ENCODE peak calls at places on chromosomes 1 and 21, in seven cellular contexts. One of them, this sample, is unnamed.

GRCh38 chr1:164743991-164744390 is 185.0 kb downstream of the PBX1 start:
- DNase-seq in transverse colon: no peak
- DNase-seq in HEK293T: no peak
- DNase-seq in activated CD4-positive, alpha-beta T cell treated with anti-CD3 and anti-CD28 coated beads for 24 hours: no peak
- DNase-seq in aorta: no peak
- DNase-seq in stimulated activated CD8-positive, alpha-beta memory T cell treated with anti-CD3 and anti-CD28 coated beads, Interleukin-4, amount 100 ng/mL, for 1 hour: no peak
- DNase-seq in heart left ventricle: no peak
- DNase-seq in this sample: no peak

GRCh38 chr1:87392241-87393192 is 63.8 kb downstream of the LMO4 start:
- DNase-seq in transverse colon: no peak
- DNase-seq in HEK293T: no peak
- DNase-seq in activated CD4-positive, alpha-beta T cell treated with anti-CD3 and anti-CD28 coated beads for 24 hours: no peak
- DNase-seq in aorta: no peak
- DNase-seq in stimulated activated CD8-positive, alpha-beta memory T cell treated with anti-CD3 and anti-CD28 coated beads, Interleukin-4, amount 100 ng/mL, for 1 hour: no peak
- DNase-seq in heart left ventricle: peak; percentile 21
- DNase-seq in this sample: no peak

GRCh38 chr1:168386949-168387586 is 106.4 kb downstream of the TBX19 start:
- DNase-seq in transverse colon: peak; percentile 55
- DNase-seq in HEK293T: no peak
- DNase-seq in activated CD4-positive, alpha-beta T cell treated with anti-CD3 and anti-CD28 coated beads for 24 hours: peak; percentile 62
- DNase-seq in aorta: peak; percentile 56
- DNase-seq in stimulated activated CD8-positive, alpha-beta memory T cell treated with anti-CD3 and anti-CD28 coated beads, Interleukin-4, amount 100 ng/mL, for 1 hour: peak; percentile 57
- DNase-seq in heart left ventricle: no peak
- DNase-seq in this sample: peak; percentile 87

GRCh38 chr1:228228601-228229074 is 20.8 kb downstream of the OBSCN start:
- DNase-seq in transverse colon: no peak
- DNase-seq in HEK293T: no peak
- DNase-seq in activated CD4-positive, alpha-beta T cell treated with anti-CD3 and anti-CD28 coated beads for 24 hours: no peak
- DNase-seq in aorta: no peak
- DNase-seq in stimulated activated CD8-positive, alpha-beta memory T cell treated with anti-CD3 and anti-CD28 coated beads, Interleukin-4, amount 100 ng/mL, for 1 hour: no peak
- DNase-seq in heart left ventricle: no peak
- DNase-seq in this sample: no peak

GRCh38 chr1:216331211-216331610 is 92.0 kb downstream of the USH2A start:
- DNase-seq in transverse colon: no peak
- DNase-seq in HEK293T: no peak
- DNase-seq in activated CD4-positive, alpha-beta T cell treated with anti-CD3 and anti-CD28 coated beads for 24 hours: no peak
- DNase-seq in aorta: no peak
- DNase-seq in stimulated activated CD8-positive, alpha-beta memory T cell treated with anti-CD3 and anti-CD28 coated beads, Interleukin-4, amount 100 ng/mL, for 1 hour: no peak
- DNase-seq in heart left ventricle: no peak
- DNase-seq in this sample: no peak

GRCh38 chr21:44846485-44847260 is 26.8 kb downstream of the PTTG1IP start:
- DNase-seq in transverse colon: peak; percentile 61
- DNase-seq in HEK293T: no peak
- DNase-seq in activated CD4-positive, alpha-beta T cell treated with anti-CD3 and anti-CD28 coated beads for 24 hours: no peak
- DNase-seq in aorta: peak; percentile 85
- DNase-seq in stimulated activated CD8-positive, alpha-beta memory T cell treated with anti-CD3 and anti-CD28 coated beads, Interleukin-4, amount 100 ng/mL, for 1 hour: no peak
- DNase-seq in heart left ventricle: peak; percentile 59
- DNase-seq in this sample: no peak

GRCh38 chr1:45009956-45010854 is 919 bp downstream of the HECTD3 start:
- DNase-seq in transverse colon: peak; percentile 82
- DNase-seq in HEK293T: peak; percentile 34
- DNase-seq in activated CD4-positive, alpha-beta T cell treated with anti-CD3 and anti-CD28 coated beads for 24 hours: no peak
- DNase-seq in aorta: peak; percentile 54
- DNase-seq in stimulated activated CD8-positive, alpha-beta memory T cell treated with anti-CD3 and anti-CD28 coated beads, Interleukin-4, amount 100 ng/mL, for 1 hour: no peak
- DNase-seq in heart left ventricle: no peak
- DNase-seq in this sample: peak; percentile 62

GRCh38 chr1:247338723-247339270 is 7.1 kb upstream of the ZNF496 start:
- DNase-seq in transverse colon: no peak
- DNase-seq in HEK293T: no peak
- DNase-seq in activated CD4-positive, alpha-beta T cell treated with anti-CD3 and anti-CD28 coated beads for 24 hours: no peak
- DNase-seq in aorta: no peak
- DNase-seq in stimulated activated CD8-positive, alpha-beta memory T cell treated with anti-CD3 and anti-CD28 coated beads, Interleukin-4, amount 100 ng/mL, for 1 hour: no peak
- DNase-seq in heart left ventricle: no peak
- DNase-seq in this sample: no peak

GRCh38 chr1:228095938-228096337 is 7.2 kb downstream of the C1orf35 start:
- DNase-seq in transverse colon: no peak
- DNase-seq in HEK293T: no peak
- DNase-seq in activated CD4-positive, alpha-beta T cell treated with anti-CD3 and anti-CD28 coated beads for 24 hours: no peak
- DNase-seq in aorta: no peak
- DNase-seq in stimulated activated CD8-positive, alpha-beta memory T cell treated with anti-CD3 and anti-CD28 coated beads, Interleukin-4, amount 100 ng/mL, for 1 hour: no peak
- DNase-seq in heart left ventricle: no peak
- DNase-seq in this sample: peak; percentile 1

GRCh38 chr1:155729031-155729898 is 40.4 kb downstream of the DAP3 start:
- DNase-seq in transverse colon: peak; percentile 46
- DNase-seq in HEK293T: peak; percentile 64
- DNase-seq in activated CD4-positive, alpha-beta T cell treated with anti-CD3 and anti-CD28 coated beads for 24 hours: no peak
- DNase-seq in aorta: peak; percentile 58
- DNase-seq in stimulated activated CD8-positive, alpha-beta memory T cell treated with anti-CD3 and anti-CD28 coated beads, Interleukin-4, amount 100 ng/mL, for 1 hour: no peak
- DNase-seq in heart left ventricle: peak; percentile 33
- DNase-seq in this sample: peak; percentile 62

GRCh38 chr1:185733818-185734709 is at the start of gene HMCN1:
- DNase-seq in transverse colon: peak; percentile 54
- DNase-seq in HEK293T: peak; percentile 81
- DNase-seq in activated CD4-positive, alpha-beta T cell treated with anti-CD3 and anti-CD28 coated beads for 24 hours: no peak
- DNase-seq in aorta: peak; percentile 89
- DNase-seq in stimulated activated CD8-positive, alpha-beta memory T cell treated with anti-CD3 and anti-CD28 coated beads, Interleukin-4, amount 100 ng/mL, for 1 hour: no peak
- DNase-seq in heart left ventricle: peak; percentile 83
- DNase-seq in this sample: peak; percentile 81

This sample was measured in iPS-NIHi11.